ENCODE peak calls at places on chromosome X, in ten cellular contexts. A, Q, P, J, S, Z, B, R, I and L are unnamed samples.
A peak's percentile ranks its signal among the peaks of the same experiment; 100 is the strongest.

GRCh38 chrX:16970977-16971376 is 24.5 kb downstream of the REPS2 start:
- DNase-seq in R (no peak), Q (no peak), J (no peak), P (no peak), I (no peak), S (no peak), B (no peak), Z (no peak), A (no peak), L (peak; percentile 60)

GRCh38 chrX:3257471-3257870 is 89.0 kb downstream of the MXRA5 start:
- DNase-seq in I (no peak), P (no peak), Q (no peak), Z (no peak), R (no peak), A (no peak), J (no peak), S (no peak), B (no peak), L (no peak)

GRCh38 chrX:31500920-31501319 is 429.1 kb upstream of the FTHL17 start:
- DNase-seq in P (no peak), J (no peak), B (no peak), S (no peak), R (no peak), Z (no peak), A (no peak), I (no peak), Q (peak; percentile 26), L (no peak)

GRCh38 chrX:116972362-116972761 is 509.6 kb upstream of the CT83 start:
- DNase-seq in Q (no peak), B (no peak), R (no peak), I (no peak), P (no peak), J (no peak), A (no peak), S (no peak), Z (no peak), L (no peak)

GRCh38 chrX:12974217-12974796 is 603 bp upstream of the TMSB4X start:
- DNase-seq in A (peak; percentile 28), Z (peak; percentile 80), S (peak; percentile 16), J (peak; percentile 65), P (peak; percentile 81), B (no peak), R (peak; percentile 72), Q (peak; percentile 59), I (peak; percentile 28), L (peak; percentile 91)

GRCh38 chrX:152028611-152029010 is 54.1 kb upstream of the GABRE start:
- DNase-seq in J (no peak), P (no peak), Q (peak; percentile 47), B (no peak), I (no peak), Z (no peak), S (no peak), R (no peak), A (no peak), L (no peak)

GRCh38 chrX:57417827-57418226 is 131.3 kb downstream of the FAAH2 start:
- DNase-seq in R (no peak), A (no peak), J (no peak), S (no peak), B (no peak), Q (no peak), I (no peak), P (no peak), Z (no peak), L (no peak)

GRCh38 chrX:9390693-9391368 is 74.0 kb upstream of the TBL1X start:
- DNase-seq in R (no peak), I (no peak), A (no peak), Z (no peak), J (no peak), Q (no peak), B (no peak), P (no peak), S (no peak), L (no peak)

GRCh38 chrX:42951747-42952146 is 173.8 kb upstream of the PPP1R2C start:
- DNase-seq in A (no peak), B (no peak), J (no peak), R (no peak), Q (no peak), S (no peak), Z (no peak), I (no peak), P (no peak), L (no peak)

GRCh38 chrX:100368167-100368566 is 41.9 kb downstream of the PCDH19 start:
- DNase-seq in J (no peak), Q (peak; percentile 47), P (no peak), B (no peak), Z (peak; percentile 1), I (peak; percentile 9), R (no peak), S (no peak), A (peak; percentile 9), L (peak; percentile 66)

GRCh38 chrX:12981880-12982279 is 7.0 kb downstream of the TMSB4X start:
- DNase-seq in A (no peak), I (no peak), Q (no peak), Z (no peak), S (no peak), P (no peak), R (no peak), B (no peak), J (no peak), L (peak; percentile 72)

GRCh38 chrX:110032534-110033161 is 29.7 kb downstream of the TMEM164 start:
- DNase-seq in A (no peak), Z (no peak), R (no peak), J (no peak), S (peak; percentile 55), Q (no peak), B (no peak), I (no peak), P (no peak), L (no peak)

GRCh38 chrX:11066812-11067211 is 44.3 kb upstream of the HCCS start:
- DNase-seq in S (no peak), J (no peak), I (no peak), R (no peak), Z (no peak), B (no peak), Q (no peak), A (no peak), P (no peak), L (no peak)

GRCh38 chrX:148874621-148875020 is 374.2 kb downstream of the AFF2 start:
- DNase-seq in J (no peak), Q (no peak), R (no peak), B (no peak), Z (peak; percentile 4), P (no peak), I (no peak), S (no peak), A (no peak), L (no peak)

GRCh38 chrX:153669174-153669890 is 4.3 kb downstream of the PNCK start:
- DNase-seq in I (no peak), R (peak; percentile 83), P (no peak), J (no peak), S (peak; percentile 16), B (peak; percentile 28), A (peak; percentile 43), Z (peak; percentile 66), Q (peak; percentile 60), L (no peak)

GRCh38 chrX:150161092-150161672 is 201.9 kb upstream of the MAMLD1 start:
- DNase-seq in B (no peak), R (no peak), P (no peak), Z (peak; percentile 34), A (no peak), I (no peak), J (no peak), S (no peak), Q (no peak), L (no peak)

GRCh38 chrX:140764401-140764919 is 54.9 kb downstream of the LINC00632 start:
- DNase-seq in I (no peak), S (no peak), Q (peak; percentile 88), P (peak; percentile 70), B (no peak), A (peak; percentile 23), Z (peak; percentile 60), R (peak; percentile 45), J (no peak), L (no peak)

GRCh38 chrX:94400488-94400887 is 726.5 kb downstream of the FAM133A start:
- DNase-seq in I (peak; percentile 71), S (no peak), B (no peak), P (no peak), Z (no peak), Q (peak; percentile 56), R (no peak), J (no peak), A (no peak), L (no peak)

GRCh38 chrX:111409326-111409725 is 2.7 kb downstream of the DCX start:
- DNase-seq in R (no peak), Z (no peak), A (no peak), J (no peak), I (no peak), S (no peak), P (no peak), Q (no peak), B (no peak), L (no peak)